ENCODE peak calls at places on chromosomes 6 and 20, in seven cellular contexts. N, O, W, A, U, X and D are unnamed samples.

GRCh38 chr6:132910759-132911158 is 96.4 kb downstream of the RPS12 start:
- DNase-seq in W (no peak), A (no peak), N (no peak), X (no peak), U (no peak), O (no peak), D (no peak)

GRCh38 chr6:5153186-5153585 is 68.0 kb downstream of the PPP1R3G start:
- DNase-seq in N (no peak), O (no peak), U (no peak), W (no peak), A (no peak), X (no peak), D (no peak)

GRCh38 chr20:2137552-2138201 is 36.0 kb downstream of the STK35 start:
- DNase-seq in A (no peak), W (no peak), O (no peak), X (no peak), N (peak), U (peak), D (no peak)

GRCh38 chr20:18032977-18033892 is 24.5 kb downstream of the OVOL2 start:
- DNase-seq in X (no peak), O (no peak), N (no peak), U (peak), A (no peak), W (no peak), D (no peak)

GRCh38 chr6:107819976-107820551 is 4.0 kb downstream of the SCML4 start:
- DNase-seq in X (no peak), A (peak), O (no peak), W (peak), N (no peak), U (peak), D (no peak)

GRCh38 chr6:5143625-5144311 is 58.6 kb downstream of the PPP1R3G start:
- DNase-seq in A (peak), O (peak), W (peak), U (peak), X (peak), N (peak), D (peak)

GRCh38 chr6:56699066-56699654 is 56.5 kb upstream of the DST start:
- DNase-seq in A (no peak), O (no peak), U (peak), X (peak), N (no peak), W (no peak), D (no peak)

GRCh38 chr6:34585512-34586045 is 29.4 kb upstream of the SPDEF start:
- DNase-seq in O (no peak), W (no peak), A (no peak), U (peak), N (no peak), X (no peak), D (no peak)

GRCh38 chr6:79702701-79703100 is 71.6 kb downstream of the SH3BGRL2 start:
- DNase-seq in A (no peak), X (no peak), W (peak), U (no peak), O (no peak), N (no peak), D (no peak)